ENCODE peak calls at places on chromosomes 1 and 21, in seven cellular contexts. N, V, P, Z, A, Y and U are unnamed samples.

GRCh38 chr21:45859762-45860357 is 121.7 kb upstream of the COL6A1 start:
- DNase-seq in Z (no peak), N (no peak), V (no peak), Y (no peak), A (no peak), P (no peak), U (no peak)

GRCh38 chr1:96519851-96520281 is 201.7 kb upstream of the PTBP2 start:
- DNase-seq in P (peak; percentile 50), A (no peak), N (no peak), Z (no peak), V (no peak), Y (no peak), U (no peak)

GRCh38 chr1:81453971-81454370 is 346.8 kb upstream of the ADGRL2 start:
- DNase-seq in Z (no peak), V (no peak), Y (no peak), N (no peak), A (no peak), P (no peak), U (no peak)

GRCh38 chr1:204426035-204426436 is 14.4 kb upstream of the PPP1R15B start:
- DNase-seq in A (no peak), N (no peak), Y (no peak), P (peak; percentile 82), Z (no peak), V (no peak), U (no peak)

GRCh38 chr1:201536542-201536941 is 2.4 kb upstream of the NAV1 start:
- DNase-seq in Y (no peak), N (peak; percentile 72), A (peak; percentile 84), V (no peak), P (peak; percentile 93), Z (no peak), U (no peak)

GRCh38 chr1:58409826-58410225 is 136.7 kb downstream of the OMA1 start:
- DNase-seq in P (peak; percentile 91), N (no peak), Y (no peak), Z (no peak), V (no peak), A (no peak), U (no peak)

GRCh38 chr1:23403038-23403336 is 21.6 kb downstream of the TCEA3 start:
- DNase-seq in Z (no peak), V (no peak), A (no peak), N (no peak), P (peak; percentile 86), Y (no peak), U (no peak)

GRCh38 chr1:92623187-92623778 is 136.6 kb upstream of the GFI1 start:
- DNase-seq in P (peak; percentile 7), A (no peak), Y (no peak), N (no peak), Z (peak; percentile 48), V (no peak), U (no peak)

GRCh38 chr1:24536391-24536840 is 19.5 kb upstream of the NCMAP start:
- DNase-seq in P (peak; percentile 63), A (no peak), N (no peak), V (no peak), Y (no peak), Z (no peak), U (no peak)

GRCh38 chr1:115890618-115891017 is 49.7 kb upstream of the NHLH2 start:
- DNase-seq in P (no peak), V (no peak), N (no peak), A (no peak), Z (no peak), Y (no peak), U (no peak)

GRCh38 chr1:47911892-47912291 is 85.3 kb downstream of the TRABD2B start:
- DNase-seq in V (no peak), Y (no peak), A (no peak), N (no peak), P (no peak), Z (no peak), U (no peak)

GRCh38 chr1:145978860-145979745 is 14.6 kb downstream of the POLR3GL start:
- DNase-seq in V (peak; percentile 86), P (peak; percentile 100), Z (peak; percentile 100), N (peak; percentile 94), Y (peak; percentile 81), A (peak; percentile 96), U (peak; percentile 94)

GRCh38 chr1:226702957-226703831 is 35.9 kb downstream of the ITPKB start:
- DNase-seq in Z (peak; percentile 71), V (peak; percentile 85), N (peak; percentile 88), A (peak; percentile 93), Y (peak; percentile 82), P (peak; percentile 84), U (no peak)

GRCh38 chr1:7299329-7299799 is 471.7 kb upstream of the VAMP3 start:
- DNase-seq in Z (no peak), A (peak; percentile 82), P (peak; percentile 98), V (peak; percentile 61), Y (peak; percentile 59), N (peak; percentile 64), U (peak; percentile 29)

GRCh38 chr1:168628807-168629206 is 52.4 kb downstream of the XCL1 start:
- DNase-seq in V (no peak), N (no peak), P (peak; percentile 98), Z (no peak), Y (no peak), A (no peak), U (no peak)

GRCh38 chr21:37945036-37945435 is 28.8 kb upstream of the KCNJ6 start:
- DNase-seq in V (no peak), P (no peak), Z (no peak), A (no peak), N (no peak), Y (no peak), U (no peak)

DNA sequence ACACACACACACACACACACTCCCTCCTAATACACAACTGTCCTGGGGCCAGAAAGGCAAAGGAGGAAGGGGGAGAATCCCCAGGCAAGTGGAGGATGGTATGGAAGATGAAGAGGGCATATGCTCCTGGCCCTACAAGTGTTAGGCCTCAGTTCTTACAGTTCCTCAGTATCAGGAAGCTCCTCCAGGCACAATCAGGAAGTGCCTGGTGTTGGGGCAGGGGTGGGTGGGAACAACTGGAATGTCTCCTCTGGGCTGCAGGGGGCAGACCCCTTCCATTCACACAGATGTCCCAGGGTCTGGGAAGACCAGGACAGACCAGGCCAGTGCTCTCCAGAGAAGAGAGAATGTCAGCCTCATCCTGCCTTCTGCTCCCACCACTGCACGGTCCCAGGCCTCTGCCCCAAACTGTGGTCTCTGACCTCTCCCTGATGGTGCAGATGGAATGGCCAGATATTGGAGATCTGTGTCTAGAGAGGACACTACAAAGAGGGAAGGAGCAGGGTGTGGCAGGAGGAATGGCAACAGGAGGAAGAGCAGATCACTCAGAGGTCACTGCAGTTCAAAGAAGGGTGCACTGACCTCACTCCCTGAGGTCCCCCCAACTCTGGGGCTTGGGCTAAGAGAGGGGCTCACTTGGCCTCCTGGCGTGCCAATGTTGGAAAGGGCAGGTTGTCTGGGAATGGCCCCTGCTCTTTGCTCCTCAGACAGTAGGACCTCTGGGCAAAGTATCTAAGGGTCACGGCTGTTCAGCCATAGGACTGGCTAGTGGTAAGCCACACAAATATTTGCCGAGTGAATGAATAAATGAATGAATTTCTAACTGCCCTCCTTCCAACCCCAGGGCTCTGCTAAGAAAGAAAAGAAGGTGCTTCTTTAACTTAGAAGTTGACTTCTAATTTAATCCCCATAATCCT is 2.5 kb upstream of the DENND2D start:
- DNase-seq in N (no peak), Z (no peak), P (no peak), V (no peak), A (no peak), Y (no peak), U (no peak)
- H3K4me3 ChIP-seq in N (peak overlapping the region; percentile 74), Z (peak overlapping the region; percentile 62), P (no peak overlapping the region), V (peak overlapping the region; percentile 62), A (no peak overlapping the region), Y (no peak overlapping the region), U (peak overlapping the region; percentile 83)

GRCh38 chr1:2803086-2803930 is 1.8 kb upstream of the TTC34 start:
- DNase-seq in Y (peak; percentile 4), Z (no peak), A (peak; percentile 40), N (peak; percentile 35), V (peak; percentile 8), P (no peak), U (no peak)
- H3K9me3 ChIP-seq in Y (no peaks in the 10 kb centered on the region), Z (no peaks in the 10 kb centered on the region), A (no peaks in the 10 kb centered on the region), N (no peaks in the 10 kb centered on the region), V (no peaks in the 10 kb centered on the region), P (no peaks in the 10 kb centered on the region), U (no peaks in the 10 kb centered on the region)

GRCh38 chr1:38724160-38725131 is 135.1 kb downstream of the RRAGC start:
- DNase-seq in Z (no peak), Y (no peak), N (no peak), V (no peak), P (no peak), A (no peak), U (no peak)
- H3K27me3 ChIP-seq in Z (no peaks in the 10 kb centered on the region), Y (peaks cover 57% of the 10 kb centered on the region), N (peaks cover 37% of the 10 kb centered on the region), V (no peaks in the 10 kb centered on the region), P (no peaks in the 10 kb centered on the region), A (no peaks in the 10 kb centered on the region), U (no peaks in the 10 kb centered on the region)

DNA sequence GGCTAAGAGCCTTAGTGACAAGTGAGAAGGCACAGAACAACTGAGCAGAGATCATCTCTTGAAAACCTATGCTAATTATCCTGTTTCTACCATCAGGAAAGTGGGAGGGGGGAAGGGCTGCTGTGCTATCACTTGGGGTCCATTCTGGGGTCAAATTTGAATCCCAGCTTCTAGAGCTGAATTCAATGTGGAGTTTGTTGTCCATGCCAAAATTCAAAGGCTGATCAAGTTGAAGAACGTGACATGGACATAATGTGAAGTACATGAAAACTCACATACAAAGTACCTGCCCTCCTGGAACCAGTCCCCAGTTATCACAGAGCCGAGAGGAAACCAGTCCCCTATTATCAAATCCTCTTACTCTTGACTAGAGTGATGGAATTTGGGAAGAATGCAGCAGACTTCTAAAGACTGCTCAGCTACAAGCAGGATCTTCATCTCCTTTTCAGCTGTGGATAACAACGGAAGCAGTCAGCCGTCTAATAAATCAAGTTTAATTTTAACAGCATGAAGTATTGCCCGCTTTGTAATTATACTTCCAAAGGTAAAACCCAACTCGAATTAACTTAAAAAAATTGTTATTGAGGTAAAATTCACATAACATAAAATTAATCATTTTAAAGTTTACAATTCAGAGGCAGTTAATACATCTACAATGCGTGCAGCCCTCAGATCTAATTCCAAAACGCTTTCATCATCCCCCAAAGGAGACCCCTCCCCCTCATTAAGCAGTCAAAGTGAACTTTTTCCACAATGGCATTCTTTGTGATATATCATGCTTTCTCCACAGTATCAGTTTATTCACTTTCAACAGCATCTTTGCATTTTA is 78.4 kb downstream of the SLC45A1 start:
- DNase-seq in N (no peak), A (no peak), Y (no peak), P (peak; percentile 87), Z (no peak), V (no peak), U (no peak)
- H3K4me3 ChIP-seq in N (peak overlapping the region; percentile 19), A (no peak overlapping the region), Y (no peak overlapping the region), P (no peak overlapping the region), Z (peak overlapping the region; percentile 56), V (no peak overlapping the region), U (no peak overlapping the region)

GRCh38 chr1:66384258-66384657 is 149.7 kb upstream of the SGIP1 start:
- DNase-seq in Z (no peak), P (no peak), N (no peak), Y (no peak), A (no peak), V (no peak), U (no peak)
- H3K9me3 ChIP-seq in Z (no peaks in the 10 kb centered on the region), P (no peaks in the 10 kb centered on the region), N (peaks cover 8% of the 10 kb centered on the region), Y (peaks cover 17% of the 10 kb centered on the region), A (no peaks in the 10 kb centered on the region), V (no peaks in the 10 kb centered on the region), U (no peaks in the 10 kb centered on the region)